ENCODE peak calls at places on chromosomes 6 and 20, in five cellular contexts. D is uterus; M is stimulated activated CD8-positive, alpha-beta memory T cell treated with anti-CD3 and anti-CD28 coated beads, Interleukin-15, amount 100 ng/mL, for 1 hour; J is head of caudate nucleus; S is CD8-positive, alpha-beta memory T cell. C is an unnamed sample.

GRCh38 chr20:49668181-49668877 is 45.3 kb downstream of the B4GALT5 start:
- DNase-seq in D (no peak), M (peak), J (no peak), S (peak), C (peak)

GRCh38 chr20:51029963-51030930 is 7.3 kb upstream of the KCNG1 start:
- DNase-seq in D (peak), M (no peak), J (no peak), S (no peak), C (no peak)

GRCh38 chr20:20683481-20683880 is 29.0 kb downstream of the RALGAPA2 start:
- DNase-seq in D (no peak), M (no peak), J (no peak), S (no peak), C (no peak)

GRCh38 chr6:142896732-142897131 is 48.2 kb downstream of the HIVEP2 start:
- DNase-seq in D (no peak), M (no peak), J (no peak), S (no peak), C (no peak)

GRCh38 chr20:16405254-16405653 is 168.0 kb downstream of the KIF16B start:
- DNase-seq in D (no peak), M (no peak), J (peak), S (no peak), C (no peak)

GRCh38 chr6:89268776-89269175 is 46.3 kb downstream of the GABRR2 start:
- DNase-seq in D (no peak), M (no peak), J (no peak), S (no peak), C (no peak)

GRCh38 chr20:38152175-38153010 is 12.7 kb downstream of the TGM2 start:
- DNase-seq in D (peak), M (no peak), J (no peak), S (no peak), C (no peak)

GRCh38 chr6:75300206-75300605 is 15.6 kb upstream of the TMEM30A start:
- DNase-seq in D (no peak), M (no peak), J (no peak), S (no peak), C (no peak)

GRCh38 chr6:47473791-47474351 is 3.7 kb upstream of the CD2AP start:
- DNase-seq in D (no peak), M (no peak), J (no peak), S (no peak), C (no peak)

GRCh38 chr20:50911716-50912115 is 19.5 kb downstream of the ADNP start:
- DNase-seq in D (no peak), M (no peak), J (no peak), S (no peak), C (no peak)

GRCh38 chr6:129252377-129253071 is 369.6 kb downstream of the LAMA2 start:
- DNase-seq in D (no peak), M (no peak), J (no peak), S (no peak), C (no peak)

GRCh38 chr6:130324657-130325056 is 41.2 kb upstream of the TMEM200A start:
- DNase-seq in D (no peak), M (no peak), J (no peak), S (no peak), C (no peak)

GRCh38 chr20:43448748-43449535 is 8.8 kb upstream of the SRSF6 start:
- DNase-seq in D (no peak), M (peak), J (peak), S (peak), C (peak)

GRCh38 chr6:2868637-2869379 is 27.1 kb upstream of the SERPINB1 start:
- DNase-seq in D (no peak), M (no peak), J (no peak), S (no peak), C (no peak)

GRCh38 chr20:46720776-46721425 is 11.5 kb downstream of the SLC2A10 start:
- DNase-seq in D (no peak), M (no peak), J (no peak), S (no peak), C (no peak)

GRCh38 chr6:4164456-4164855 is 29.1 kb upstream of the ECI2 start:
- DNase-seq in D (no peak), M (no peak), J (no peak), S (no peak), C (no peak)

GRCh38 chr6:86357877-86358276 is 579.5 kb upstream of the HTR1E start:
- DNase-seq in D (no peak), M (no peak), J (no peak), S (no peak), C (no peak)

GRCh38 chr6:33706136-33706725 is 5.3 kb downstream of the UQCC2 start:
- DNase-seq in D (no peak), M (no peak), J (no peak), S (no peak), C (no peak)

GRCh38 chr6:166721576-166721975 is 94.5 kb upstream of the RPS6KA2 start:
- DNase-seq in D (no peak), M (no peak), J (no peak), S (no peak), C (no peak)

GRCh38 chr6:150745896-150746295 is 119.6 kb upstream of the MTHFD1L start:
- DNase-seq in D (no peak), M (no peak), J (no peak), S (no peak), C (no peak)

GRCh38 chr6:85641522-85641915 is 1.2 kb downstream of the SYNCRIP start:
- DNase-seq in D (no peak), M (no peak), J (no peak), S (no peak), C (no peak)

GRCh38 chr6:72363844-72364740 is 257.8 kb upstream of the KCNQ5 start:
- DNase-seq in D (no peak), M (no peak), J (peak), S (no peak), C (no peak)

GRCh38 chr6:151885234-151885633 is 77.8 kb downstream of the ESR1 start:
- DNase-seq in D (no peak), M (no peak), J (no peak), S (no peak), C (no peak)

GRCh38 chr6:35165630-35166071 is 24.5 kb upstream of the TCP11 start:
- DNase-seq in D (no peak), M (no peak), J (no peak), S (no peak), C (no peak)

GRCh38 chr6:53896237-53896636 is 101.4 kb downstream of the LRRC1 start:
- DNase-seq in D (no peak), M (no peak), J (no peak), S (no peak), C (no peak)

GRCh38 chr6:47034919-47035318 is 7.2 kb downstream of the ADGRF1 start:
- DNase-seq in D (peak), M (no peak), J (no peak), S (no peak), C (no peak)

GRCh38 chr6:152091851-152092341 is 284.4 kb downstream of the ESR1 start:
- DNase-seq in D (no peak), M (no peak), J (no peak), S (no peak), C (no peak)

GRCh38 chr6:38058022-38058421 is 238.5 kb downstream of the ZFAND3 start:
- DNase-seq in D (no peak), M (no peak), J (no peak), S (no peak), C (no peak)

GRCh38 chr20:31536575-31536974 is 22.3 kb downstream of the HM13 start:
- DNase-seq in D (no peak), M (no peak), J (no peak), S (no peak), C (no peak)

GRCh38 chr20:10209091-10209490 is 9.5 kb upstream of the SNAP25 start:
- DNase-seq in D (no peak), M (no peak), J (no peak), S (no peak), C (no peak)

GRCh38 chr6:142537612-142538478 is 236.0 kb downstream of the ADGRG6 start:
- DNase-seq in D (no peak), M (no peak), J (no peak), S (no peak), C (no peak)